ENCODE peak calls at places on chromosomes 12 and 14, in nine cellular contexts. F is IMR-90, E is A549, X is sigmoid colon, V is body of pancreas, Y is uterus, R is K562, I is heart left ventricle, H is ovary. K is an unnamed sample.

GRCh38 chr12:46786774-46787173 is 39.0 kb downstream of the SLC38A4 start:
- DNase-seq in I (no peak), R (no peak), V (no peak), X (no peak), H (no peak), E (no peak), F (peak; percentile 85), Y (no peak), K (no peak)

GRCh38 chr12:46357438-46358324 is 14.9 kb downstream of the SLC38A2 start:
- DNase-seq in I (no peak), V (no peak), F (peak; percentile 93), H (no peak), X (no peak), Y (no peak), R (no peak), E (no peak), K (no peak)

GRCh38 chr12:53145383-53145782 is 35.1 kb upstream of the ZNF740 start:
- DNase-seq in F (peak; percentile 42), R (no peak), H (no peak), X (no peak), I (no peak), Y (no peak), E (no peak), V (peak; percentile 26), K (no peak)

GRCh38 chr14:88518592-88519512 is 36.0 kb downstream of the PTPN21 start:
- DNase-seq in F (peak; percentile 88), V (no peak), I (no peak), H (no peak), Y (no peak), R (no peak), X (no peak), E (no peak), K (no peak)

GRCh38 chr12:106774808-106775524 is 484 bp downstream of the RIC8B start:
- DNase-seq in H (no peak), X (peak; percentile 68), R (no peak), Y (no peak), V (no peak), I (no peak), F (no peak), E (no peak), K (no peak)

GRCh38 chr12:7935464-7935772 is 569 bp downstream of the SLC2A3 start:
- DNase-seq in R (peak; percentile 39), I (no peak), F (no peak), E (no peak), X (no peak), Y (no peak), H (no peak), V (no peak), K (no peak)

GRCh38 chr12:4112734-4113396 is 160.7 kb upstream of the CCND2 start:
- DNase-seq in I (no peak), R (no peak), E (no peak), Y (no peak), X (peak; percentile 12), F (peak; percentile 25), V (no peak), H (no peak), K (no peak)

GRCh38 chr12:64609543-64610091 is 678 bp upstream of the RASSF3 start:
- DNase-seq in F (peak; percentile 20), I (no peak), R (peak; percentile 41), X (no peak), V (no peak), E (no peak), H (no peak), Y (no peak), K (no peak)

GRCh38 chr12:57983150-57983857 is 41.9 kb downstream of the ATP23 start:
- DNase-seq in F (peak; percentile 67), V (peak; percentile 47), R (peak; percentile 55), E (no peak), X (no peak), I (no peak), Y (no peak), H (no peak), K (no peak)

GRCh38 chr12:1613860-1614259 is 15.2 kb upstream of the WNT5B start:
- DNase-seq in I (no peak), F (no peak), Y (no peak), R (peak; percentile 57), V (no peak), H (no peak), X (no peak), E (no peak), K (no peak)

GRCh38 chr12:7588703-7589329 is 76.9 kb downstream of the APOBEC1 start:
- DNase-seq in F (peak; percentile 12), R (peak; percentile 65), I (peak; percentile 35), V (peak; percentile 69), H (no peak), X (no peak), Y (peak; percentile 17), E (peak; percentile 56), K (no peak)

GRCh38 chr12:46500673-46501072 is 128.1 kb upstream of the SLC38A2 start:
- DNase-seq in X (no peak), Y (no peak), H (no peak), V (no peak), E (no peak), F (no peak), I (no peak), R (no peak), K (no peak)

GRCh38 chr12:113658030-113658655 is 186.5 kb upstream of the LHX5 start:
- DNase-seq in E (no peak), Y (no peak), H (no peak), V (no peak), R (no peak), F (no peak), I (no peak), X (no peak), K (no peak)

GRCh38 chr12:123037791-123038190 is 57.3 kb downstream of the ARL6IP4 start:
- DNase-seq in F (no peak), H (no peak), V (no peak), I (no peak), R (no peak), Y (no peak), X (no peak), E (no peak), K (no peak)

GRCh38 chr14:103194256-103195045 is 71.2 kb downstream of the TNFAIP2 start:
- DNase-seq in I (no peak), H (no peak), R (no peak), E (no peak), X (peak; percentile 73), V (no peak), F (peak; percentile 66), Y (peak; percentile 57), K (no peak)

GRCh38 chr12:122021193-122021821 is 377 bp upstream of the BCL7A start:
- DNase-seq in X (peak; percentile 76), E (no peak), R (peak; percentile 37), Y (no peak), F (no peak), I (peak; percentile 46), V (peak; percentile 33), H (no peak), K (no peak)

GRCh38 chr12:12665194-12665593 is 30.8 kb downstream of the GPR19 start:
- DNase-seq in I (no peak), H (no peak), R (no peak), X (no peak), F (no peak), E (no peak), Y (no peak), V (no peak), K (no peak)

GRCh38 chr14:97713023-97713422 is 915.8 kb downstream of the VRK1 start:
- DNase-seq in H (no peak), E (no peak), X (no peak), I (no peak), V (no peak), R (no peak), Y (no peak), F (no peak), K (no peak)

GRCh38 chr12:51960890-51961289 is 9.4 kb downstream of the ACVR1B start:
- DNase-seq in V (no peak), Y (no peak), I (no peak), H (no peak), E (no peak), X (no peak), F (no peak), R (no peak), K (no peak)

GRCh38 chr12:51963477-51963876 is 12.0 kb downstream of the ACVR1B start:
- DNase-seq in Y (no peak), X (no peak), E (no peak), F (no peak), R (no peak), H (no peak), I (no peak), V (no peak), K (no peak)

GRCh38 chr12:51960488-51960887 is 9.0 kb downstream of the ACVR1B start:
- DNase-seq in E (no peak), R (no peak), F (no peak), X (no peak), H (no peak), I (no peak), V (no peak), Y (no peak), K (no peak)

GRCh38 chr12:51959921-51960320 is 8.4 kb downstream of the ACVR1B start:
- DNase-seq in X (no peak), R (no peak), Y (no peak), I (no peak), E (no peak), V (no peak), F (no peak), H (no peak), K (no peak)

GRCh38 chr12:51961834-51962233 is 10.3 kb downstream of the ACVR1B start:
- DNase-seq in F (no peak), Y (no peak), E (no peak), H (no peak), V (no peak), I (no peak), X (no peak), R (no peak), K (no peak)
- TF ChIP-seq CTCF in F (no peak), Y (no peak), E (no peak), H (no peak), V (no peak), I (no peak), X (no peak), R (no peak), K (no peak)

DNA sequence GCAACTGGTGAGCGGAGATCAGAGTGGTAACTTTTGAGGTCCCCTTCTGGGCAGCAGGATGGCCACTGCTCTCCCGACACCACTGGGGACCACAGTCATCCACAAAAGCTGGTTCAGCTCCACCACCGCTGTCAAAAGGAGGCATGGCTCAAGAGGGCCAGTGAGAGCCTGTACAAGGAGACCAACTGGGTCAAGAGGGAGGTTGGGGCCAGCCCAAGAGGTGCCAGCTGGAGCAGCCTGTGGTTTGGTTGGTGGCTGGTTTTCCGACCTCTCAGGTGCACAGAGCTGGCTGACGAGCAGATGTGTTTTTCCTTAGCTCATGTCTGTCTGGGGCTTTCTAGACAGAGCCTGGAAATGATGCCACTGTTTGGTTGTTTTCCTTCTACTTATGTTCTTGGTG is 60.1 kb downstream of the ERH start:
- DNase-seq in H (no peak), F (no peak), X (no peak), Y (no peak), V (no peak), I (no peak), R (no peak), E (no peak), K (no peak)
- TF ChIP-seq POLR2A in H (no peak), F (no peak), X (no peak), Y (no peak), V (no peak), I (no peak), R (no peak), E (no peak), K (no peak)

GRCh38 chr14:29752221-29752923 is 175.3 kb downstream of the PRKD1 start:
- DNase-seq in F (no peak), E (no peak), X (no peak), Y (no peak), H (no peak), I (no peak), V (no peak), R (no peak), K (no peak)
- TF ChIP-seq CTCF in F (no peak), E (no peak), X (no peak), Y (no peak), H (no peak), I (no peak), V (no peak), R (no peak), K (no peak)

GRCh38 chr12:98579347-98579746 is 14.1 kb upstream of the SLC25A3 start:
- DNase-seq in F (no peak), X (no peak), V (no peak), Y (no peak), I (no peak), R (no peak), E (no peak), H (no peak), K (no peak)
- TF ChIP-seq POLR2A in F (no peak), X (no peak), V (no peak), Y (no peak), I (no peak), R (no peak), E (no peak), H (no peak), K (no peak)

K was measured in esophagus squamous epithelium.